ENCODE peak calls at places on chromosomes 1 and 21, in six cellular contexts. One of them, this sample, is unnamed.

GRCh38 chr1:225772323-225772768 is 5.3 kb upstream of the SRP9 start:
- DNase-seq in body of pancreas: peak; percentile 95
- DNase-seq in CD8-positive, alpha-beta T cell: no peak
- DNase-seq in stomach: peak; percentile 93
- DNase-seq in AG09319: no peak
- DNase-seq in AG04450: peak; percentile 82
- DNase-seq in this sample: peak; percentile 82

GRCh38 chr1:37553598-37553926 is 531 bp downstream of the SNIP1 start:
- DNase-seq in body of pancreas: no peak
- DNase-seq in CD8-positive, alpha-beta T cell: no peak
- DNase-seq in stomach: no peak
- DNase-seq in AG09319: no peak
- DNase-seq in AG04450: no peak
- DNase-seq in this sample: no peak

GRCh38 chr1:210942513-210942912 is 191.4 kb downstream of the KCNH1 start:
- DNase-seq in body of pancreas: peak; percentile 30
- DNase-seq in CD8-positive, alpha-beta T cell: no peak
- DNase-seq in stomach: no peak
- DNase-seq in AG09319: no peak
- DNase-seq in AG04450: no peak
- DNase-seq in this sample: no peak

GRCh38 chr1:112807117-112807516 is 92.0 kb upstream of the PPM1J start:
- DNase-seq in body of pancreas: no peak
- DNase-seq in CD8-positive, alpha-beta T cell: no peak
- DNase-seq in stomach: no peak
- DNase-seq in AG09319: no peak
- DNase-seq in AG04450: no peak
- DNase-seq in this sample: no peak

GRCh38 chr21:16073571-16073970 is 343.8 kb downstream of the USP25 start:
- DNase-seq in body of pancreas: no peak
- DNase-seq in CD8-positive, alpha-beta T cell: no peak
- DNase-seq in stomach: no peak
- DNase-seq in AG09319: no peak
- DNase-seq in AG04450: no peak
- DNase-seq in this sample: no peak

GRCh38 chr21:32088471-32088870 is 190.4 kb downstream of the MIS18A start:
- DNase-seq in body of pancreas: no peak
- DNase-seq in CD8-positive, alpha-beta T cell: no peak
- DNase-seq in stomach: no peak
- DNase-seq in AG09319: no peak
- DNase-seq in AG04450: no peak
- DNase-seq in this sample: no peak

GRCh38 chr1:207581496-207582168 is 63.3 kb upstream of the CR1L start:
- DNase-seq in body of pancreas: no peak
- DNase-seq in CD8-positive, alpha-beta T cell: no peak
- DNase-seq in stomach: no peak
- DNase-seq in AG09319: no peak
- DNase-seq in AG04450: no peak
- DNase-seq in this sample: no peak

GRCh38 chr1:203954293-203954692 is 92.9 kb downstream of the SNRPE start:
- DNase-seq in body of pancreas: no peak
- DNase-seq in CD8-positive, alpha-beta T cell: no peak
- DNase-seq in stomach: no peak
- DNase-seq in AG09319: no peak
- DNase-seq in AG04450: no peak
- DNase-seq in this sample: no peak

GRCh38 chr1:26907071-26907922 is 6.5 kb downstream of the NR0B2 start:
- DNase-seq in body of pancreas: peak; percentile 51
- DNase-seq in CD8-positive, alpha-beta T cell: no peak
- DNase-seq in stomach: peak; percentile 63
- DNase-seq in AG09319: no peak
- DNase-seq in AG04450: no peak
- DNase-seq in this sample: no peak

GRCh38 chr1:223219846-223220610 is 77.0 kb upstream of the TLR5 start:
- DNase-seq in body of pancreas: no peak
- DNase-seq in CD8-positive, alpha-beta T cell: no peak
- DNase-seq in stomach: no peak
- DNase-seq in AG09319: no peak
- DNase-seq in AG04450: no peak
- DNase-seq in this sample: no peak

GRCh38 chr21:41199588-41199987 is 31.6 kb downstream of the BACE2 start:
- DNase-seq in body of pancreas: no peak
- DNase-seq in CD8-positive, alpha-beta T cell: no peak
- DNase-seq in stomach: no peak
- DNase-seq in AG09319: no peak
- DNase-seq in AG04450: no peak
- DNase-seq in this sample: no peak

GRCh38 chr21:14751011-14751410 is 204.9 kb upstream of the SAMSN1 start:
- DNase-seq in body of pancreas: no peak
- DNase-seq in CD8-positive, alpha-beta T cell: no peak
- DNase-seq in stomach: no peak
- DNase-seq in AG09319: no peak
- DNase-seq in AG04450: no peak
- DNase-seq in this sample: no peak

GRCh38 chr1:28517649-28517999 is 11.8 kb downstream of the RCC1 start:
- DNase-seq in body of pancreas: no peak
- DNase-seq in CD8-positive, alpha-beta T cell: no peak
- DNase-seq in stomach: no peak
- DNase-seq in AG09319: no peak
- DNase-seq in AG04450: no peak
- DNase-seq in this sample: no peak

GRCh38 chr1:234617986-234618725 is 8.2 kb upstream of the IRF2BP2 start:
- DNase-seq in body of pancreas: no peak
- DNase-seq in CD8-positive, alpha-beta T cell: no peak
- DNase-seq in stomach: no peak
- DNase-seq in AG09319: peak; percentile 88
- DNase-seq in AG04450: no peak
- DNase-seq in this sample: no peak

GRCh38 chr1:14969006-14969405 is 184.5 kb upstream of the TMEM51 start:
- DNase-seq in body of pancreas: no peak
- DNase-seq in CD8-positive, alpha-beta T cell: peak; percentile 17
- DNase-seq in stomach: no peak
- DNase-seq in AG09319: no peak
- DNase-seq in AG04450: no peak
- DNase-seq in this sample: no peak

GRCh38 chr1:84390231-84390630 is 8.1 kb upstream of the DNASE2B start:
- DNase-seq in body of pancreas: no peak
- DNase-seq in CD8-positive, alpha-beta T cell: no peak
- DNase-seq in stomach: no peak
- DNase-seq in AG09319: no peak
- DNase-seq in AG04450: no peak
- DNase-seq in this sample: no peak

GRCh38 chr1:95287078-95287477 is 53.1 kb downstream of the RWDD3 start:
- DNase-seq in body of pancreas: no peak
- DNase-seq in CD8-positive, alpha-beta T cell: no peak
- DNase-seq in stomach: no peak
- DNase-seq in AG09319: no peak
- DNase-seq in AG04450: no peak
- DNase-seq in this sample: no peak

GRCh38 chr1:155884028-155884950 is 24.9 kb downstream of the SYT11 start:
- DNase-seq in body of pancreas: no peak
- DNase-seq in CD8-positive, alpha-beta T cell: no peak
- DNase-seq in stomach: no peak
- DNase-seq in AG09319: no peak
- DNase-seq in AG04450: no peak
- DNase-seq in this sample: no peak

GRCh38 chr21:29499734-29500343 is 201.1 kb downstream of the BACH1 start:
- DNase-seq in body of pancreas: peak; percentile 23
- DNase-seq in CD8-positive, alpha-beta T cell: no peak
- DNase-seq in stomach: no peak
- DNase-seq in AG09319: no peak
- DNase-seq in AG04450: no peak
- DNase-seq in this sample: peak; percentile 10

GRCh38 chr1:1291611-1292441 is 11.6 kb downstream of the SCNN1D start:
- DNase-seq in body of pancreas: peak; percentile 91
- DNase-seq in CD8-positive, alpha-beta T cell: peak; percentile 56
- DNase-seq in stomach: peak; percentile 88
- DNase-seq in AG09319: no peak
- DNase-seq in AG04450: no peak
- DNase-seq in this sample: peak; percentile 76

GRCh38 chr1:210857724-210858123 is 276.2 kb downstream of the KCNH1 start:
- DNase-seq in body of pancreas: no peak
- DNase-seq in CD8-positive, alpha-beta T cell: no peak
- DNase-seq in stomach: no peak
- DNase-seq in AG09319: no peak
- DNase-seq in AG04450: no peak
- DNase-seq in this sample: no peak

GRCh38 chr1:12272770-12273169 is 42.9 kb downstream of the VPS13D start:
- DNase-seq in body of pancreas: no peak
- DNase-seq in CD8-positive, alpha-beta T cell: no peak
- DNase-seq in stomach: no peak
- DNase-seq in AG09319: no peak
- DNase-seq in AG04450: no peak
- DNase-seq in this sample: no peak

GRCh38 chr1:219813344-219813743 is 115.0 kb downstream of the SLC30A10 start:
- DNase-seq in body of pancreas: no peak
- DNase-seq in CD8-positive, alpha-beta T cell: no peak
- DNase-seq in stomach: no peak
- DNase-seq in AG09319: no peak
- DNase-seq in AG04450: no peak
- DNase-seq in this sample: no peak

GRCh38 chr1:29327223-29327935 is 91.1 kb downstream of the PTPRU start:
- DNase-seq in body of pancreas: no peak
- DNase-seq in CD8-positive, alpha-beta T cell: no peak
- DNase-seq in stomach: no peak
- DNase-seq in AG09319: no peak
- DNase-seq in AG04450: no peak
- DNase-seq in this sample: no peak

DNA sequence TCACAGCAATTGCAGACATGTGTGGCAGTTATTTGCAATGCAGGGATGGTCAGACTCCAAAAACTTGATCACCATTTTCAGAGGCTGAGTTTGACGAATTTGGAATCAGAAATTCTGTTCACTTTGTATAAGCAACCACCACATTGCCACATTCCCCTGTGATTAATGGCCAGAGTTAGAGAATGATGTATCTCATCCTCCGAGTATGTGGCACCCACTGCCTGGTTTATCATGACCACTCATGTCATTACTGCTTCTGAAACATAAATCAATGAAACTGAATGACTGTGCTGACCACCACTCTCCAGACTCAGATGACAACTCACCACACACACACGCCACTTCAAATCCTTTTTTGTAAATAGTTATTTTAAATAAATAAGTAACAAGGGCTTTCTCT is 66.6 kb upstream of the CACHD1 start:
- DNase-seq in body of pancreas: no peak
- DNase-seq in CD8-positive, alpha-beta T cell: no peak
- DNase-seq in stomach: no peak
- DNase-seq in AG09319: no peak
- DNase-seq in AG04450: no peak
- DNase-seq in this sample: no peak
- TF ChIP-seq CTCF in body of pancreas: no peak
- TF ChIP-seq CTCF in CD8-positive, alpha-beta T cell: no peak
- TF ChIP-seq CTCF in stomach: no peak
- TF ChIP-seq CTCF in AG09319: no peak
- TF ChIP-seq CTCF in AG04450: no peak
- TF ChIP-seq CTCF in this sample: no peak

GRCh38 chr1:228471762-228472398 is 15.3 kb upstream of the RNF187 start:
- DNase-seq in body of pancreas: no peak
- DNase-seq in CD8-positive, alpha-beta T cell: no peak
- DNase-seq in stomach: no peak
- DNase-seq in AG09319: no peak
- DNase-seq in AG04450: no peak
- DNase-seq in this sample: no peak
- TF ChIP-seq CTCF in body of pancreas: peak; percentile 31
- TF ChIP-seq CTCF in CD8-positive, alpha-beta T cell: peak; percentile 48
- TF ChIP-seq CTCF in stomach: no peak
- TF ChIP-seq CTCF in AG09319: peak; percentile 48
- TF ChIP-seq CTCF in AG04450: peak; percentile 41
- TF ChIP-seq CTCF in this sample: peak; percentile 43

DNA sequence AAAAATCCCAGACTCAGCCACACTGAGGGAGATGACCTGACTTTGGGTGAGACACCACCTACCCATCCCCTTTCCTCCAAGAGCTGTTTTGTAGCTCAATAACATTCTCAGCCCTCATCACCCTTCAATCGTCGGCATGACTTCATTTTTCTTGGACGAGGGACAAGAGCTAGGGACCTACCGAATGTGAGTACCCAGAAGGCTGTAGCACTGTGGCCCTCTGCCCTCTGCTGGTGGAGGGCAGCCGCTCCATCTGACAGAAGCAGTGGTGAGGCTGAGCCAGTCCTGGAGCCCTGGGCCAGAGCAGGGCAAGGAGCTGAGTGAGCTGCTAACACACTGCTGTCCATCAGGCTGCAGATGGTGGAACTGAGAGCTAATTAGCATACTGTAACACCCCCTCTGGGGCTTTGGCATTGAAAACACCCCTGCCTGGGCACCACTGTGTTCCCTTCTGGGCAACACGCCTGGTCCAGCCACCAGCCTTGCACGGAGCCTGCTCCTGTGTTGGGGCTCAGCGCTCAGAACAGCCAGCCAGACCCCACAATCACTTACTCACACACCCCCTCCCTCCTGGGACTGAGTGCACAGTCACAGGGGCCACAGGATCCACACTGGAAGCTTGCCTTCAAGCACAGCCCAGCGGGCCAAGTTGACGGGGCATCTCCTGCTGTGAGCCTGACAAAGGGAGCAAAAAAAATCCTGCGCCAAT is 18.3 kb upstream of the ALPL start:
- DNase-seq in body of pancreas: peak; percentile 42
- DNase-seq in CD8-positive, alpha-beta T cell: no peak
- DNase-seq in stomach: no peak
- DNase-seq in AG09319: no peak
- DNase-seq in AG04450: no peak
- DNase-seq in this sample: no peak
- TF ChIP-seq CTCF in body of pancreas: no peak
- TF ChIP-seq CTCF in CD8-positive, alpha-beta T cell: peak; percentile 15
- TF ChIP-seq CTCF in stomach: peak; percentile 11
- TF ChIP-seq CTCF in AG09319: peak; percentile 77
- TF ChIP-seq CTCF in AG04450: peak; percentile 64
- TF ChIP-seq CTCF in this sample: no peak

GRCh38 chr1:77273891-77274290 is 7.9 kb upstream of the AK5 start:
- DNase-seq in body of pancreas: no peak
- DNase-seq in CD8-positive, alpha-beta T cell: no peak
- DNase-seq in stomach: no peak
- DNase-seq in AG09319: no peak
- DNase-seq in AG04450: no peak
- DNase-seq in this sample: no peak

GRCh38 chr1:77267035-77267434 is 14.8 kb upstream of the AK5 start:
- DNase-seq in body of pancreas: no peak
- DNase-seq in CD8-positive, alpha-beta T cell: no peak
- DNase-seq in stomach: no peak
- DNase-seq in AG09319: no peak
- DNase-seq in AG04450: no peak
- DNase-seq in this sample: no peak

GRCh38 chr1:77275194-77275593 is 6.6 kb upstream of the AK5 start:
- DNase-seq in body of pancreas: no peak
- DNase-seq in CD8-positive, alpha-beta T cell: no peak
- DNase-seq in stomach: no peak
- DNase-seq in AG09319: no peak
- DNase-seq in AG04450: no peak
- DNase-seq in this sample: no peak

DNA sequence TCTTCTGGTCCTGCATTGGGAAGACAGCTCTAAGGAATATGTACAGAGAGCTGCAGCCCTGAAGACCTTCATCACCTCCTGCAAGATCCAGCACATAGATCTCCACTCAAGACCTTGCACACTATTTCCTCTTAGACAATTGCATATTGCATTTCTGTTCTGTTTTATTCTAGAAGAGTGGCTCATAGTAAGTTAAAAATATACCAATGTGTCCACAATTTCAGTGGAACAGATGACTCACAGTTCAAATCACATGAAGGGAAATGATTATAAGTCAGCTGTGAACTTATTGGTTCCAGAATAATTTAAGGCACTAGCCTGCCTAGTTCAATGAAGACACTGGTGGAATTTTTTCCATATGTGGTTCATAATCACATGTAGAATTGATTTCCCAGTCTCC is 10.0 kb upstream of the AK5 start:
- DNase-seq in body of pancreas: no peak
- DNase-seq in CD8-positive, alpha-beta T cell: no peak
- DNase-seq in stomach: no peak
- DNase-seq in AG09319: no peak
- DNase-seq in AG04450: no peak
- DNase-seq in this sample: no peak
- TF ChIP-seq CTCF in body of pancreas: no peak
- TF ChIP-seq CTCF in CD8-positive, alpha-beta T cell: no peak
- TF ChIP-seq CTCF in stomach: no peak
- TF ChIP-seq CTCF in AG09319: no peak
- TF ChIP-seq CTCF in AG04450: no peak
- TF ChIP-seq CTCF in this sample: no peak

This sample was measured in nephron progenitor cell.